ENCODE peak calls at places on chromosome 10, in seven cellular contexts. P is activated CD8-positive, alpha-beta memory T cell treated with anti-CD3 and anti-CD28 coated beads, Interleukin-2, amount 50 U/mL, for 48 hours; F is astrocyte of the cerebellum; H is GDM1; I is Panc1; W is fibroblast of lung; E is progenitor cell of endocrine pancreas. J is an unnamed sample.
A peak's percentile ranks its signal among the peaks of the same experiment; 100 is the strongest.

GRCh38 chr10:106708521-106708920 is 456.0 kb downstream of the SORCS1 start:
- DNase-seq in H (no peak), I (no peak), E (no peak), W (no peak), F (no peak), P (no peak), J (peak; percentile 56)

GRCh38 chr10:90179696-90180407 is 478.5 kb downstream of the KIF20B start:
- DNase-seq in H (peak; percentile 79), F (peak; percentile 49), W (peak; percentile 96), E (no peak), P (no peak), I (peak; percentile 38), J (no peak)

GRCh38 chr10:79020605-79021004 is 48.2 kb upstream of the ZMIZ1 start:
- DNase-seq in H (no peak), F (no peak), E (no peak), W (no peak), I (no peak), P (no peak), J (no peak)

GRCh38 chr10:95415631-95416031 is 124.8 kb upstream of the PDLIM1 start:
- DNase-seq in E (no peak), F (no peak), P (no peak), H (no peak), I (no peak), W (no peak), J (no peak)

GRCh38 chr10:99982728-99983127 is 27.0 kb downstream of the DNMBP start:
- DNase-seq in H (no peak), E (no peak), F (no peak), W (no peak), P (no peak), I (no peak), J (no peak)

GRCh38 chr10:31319602-31320178 is 674 bp downstream of the ZEB1 start:
- DNase-seq in I (no peak), H (no peak), F (no peak), W (no peak), E (no peak), P (no peak), J (no peak)

GRCh38 chr10:6062101-6062771 is at the start of gene IL2RA:
- DNase-seq in W (no peak), H (no peak), I (no peak), F (no peak), P (peak; percentile 90), E (no peak), J (peak; percentile 29)

GRCh38 chr10:44971935-44972792 is 6.4 kb downstream of the DEPP1 start:
- DNase-seq in F (no peak), H (no peak), E (no peak), I (no peak), P (no peak), W (no peak), J (no peak)

GRCh38 chr10:5659702-5660528 is 6.5 kb downstream of the ASB13 start:
- DNase-seq in I (no peak), W (peak; percentile 59), H (no peak), P (no peak), F (peak; percentile 5), E (no peak), J (no peak)

GRCh38 chr10:78382047-78382446 is 348.4 kb downstream of the RPS24 start:
- DNase-seq in E (no peak), F (no peak), P (no peak), W (no peak), I (no peak), H (no peak), J (no peak)